ENCODE peak calls at places on chromosomes 13 and 19, in four cellular contexts. D is HCT116, B is K562, W is HepG2. Q is an unnamed sample.

GRCh38 chr19:2327773-2328400 is 499 bp downstream of the LSM7 start:
- DNase-seq in B (no peak), W (peak), D (peak), Q (peak)

GRCh38 chr19:6788896-6789295 is 16.4 kb downstream of the VAV1 start:
- DNase-seq in D (no peak), W (no peak), B (no peak), Q (no peak)

GRCh38 chr13:93535256-93535655 is 308.6 kb downstream of the GPC6 start:
- DNase-seq in W (peak), D (no peak), B (no peak), Q (no peak)

GRCh38 chr13:59424661-59425060 is 739.1 kb downstream of the DIAPH3 start:
- DNase-seq in D (no peak), W (no peak), B (no peak), Q (no peak)

GRCh38 chr19:46848389-46848788 is 2.3 kb downstream of the AP2S1 start:
- DNase-seq in W (no peak), D (no peak), B (no peak), Q (no peak)

GRCh38 chr13:111219306-111219705 is 101.1 kb upstream of the TEX29 start:
- DNase-seq in B (no peak), D (no peak), W (no peak), Q (no peak)

GRCh38 chr19:44846455-44847143 is 502 bp downstream of the NECTIN2 start:
- DNase-seq in B (no peak), D (no peak), W (no peak), Q (peak)

GRCh38 chr13:113526466-113527220 is 36.1 kb upstream of the DCUN1D2 start:
- DNase-seq in D (no peak), B (no peak), W (no peak), Q (no peak)

GRCh38 chr19:3699071-3699740 is 1.1 kb downstream of the PIP5K1C start:
- DNase-seq in D (no peak), W (no peak), B (peak), Q (peak)

GRCh38 chr13:63409791-63410351 is 1994.2 kb upstream of the PCDH20 start:
- DNase-seq in B (no peak), D (no peak), W (no peak), Q (no peak)

GRCh38 chr19:33291623-33292534 is 10.5 kb downstream of the CEBPA start:
- DNase-seq in B (no peak), D (no peak), W (no peak), Q (no peak)

GRCh38 chr13:31835932-31836331 is 96.6 kb downstream of the RXFP2 start:
- DNase-seq in B (no peak), D (no peak), W (peak), Q (no peak)

DNA sequence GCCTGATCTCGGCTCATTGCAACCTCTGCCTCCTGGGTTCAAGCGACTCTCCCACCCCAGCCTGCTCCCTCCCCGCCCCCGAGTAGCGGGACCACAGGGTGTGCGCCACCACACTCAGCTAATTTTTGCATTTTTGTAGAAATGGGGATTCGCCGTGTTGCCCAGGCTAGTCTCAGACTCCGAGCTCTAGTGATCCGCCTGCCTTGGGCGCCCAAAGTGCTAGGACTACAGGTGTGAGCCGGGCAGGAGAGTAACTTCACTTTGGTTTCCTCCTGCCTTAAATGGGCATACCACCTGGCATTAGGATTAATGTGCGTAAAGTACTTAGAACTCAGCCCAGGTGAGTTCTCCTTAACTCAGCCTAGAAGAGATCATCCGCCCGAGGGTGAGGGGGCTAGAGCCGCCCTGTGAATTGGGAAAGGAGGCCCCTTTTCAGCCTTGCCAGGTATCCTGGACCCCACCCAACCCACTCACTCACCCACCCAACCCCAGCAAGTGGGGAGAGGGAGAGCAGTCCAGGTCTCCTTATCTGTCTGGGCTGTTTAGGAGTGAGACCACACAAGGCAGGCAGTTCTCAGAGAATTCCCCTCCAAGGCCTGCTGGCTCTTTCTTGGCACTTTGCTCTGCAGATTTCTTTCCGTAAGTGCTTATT is 1.3 kb upstream of the ZFP36 start:
- DNase-seq in D (no peak), B (no peak), W (no peak), Q (no peak)
- TF ChIP-seq CTCF in D (no peak), B (no peak), W (no peak), Q (no peak)

DNA sequence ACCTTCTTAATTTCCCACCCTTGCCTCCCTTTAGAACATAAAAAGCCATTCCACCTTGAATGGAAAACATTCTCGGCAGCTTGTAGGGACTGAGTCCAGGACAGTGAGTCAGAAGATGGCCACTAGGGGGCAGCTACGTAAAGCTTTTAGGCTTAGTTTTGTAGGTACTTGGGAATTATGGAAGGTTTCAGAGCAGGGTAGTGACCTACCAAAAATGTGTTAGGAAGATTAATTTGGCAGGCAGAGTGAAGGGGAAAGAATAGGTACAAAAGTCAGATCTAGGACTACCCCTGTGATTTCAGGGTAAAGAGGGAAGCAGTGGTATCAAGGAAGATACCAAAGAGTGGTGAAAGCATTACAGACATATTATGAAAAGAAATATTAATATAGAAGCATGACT is 198.4 kb downstream of the NDFIP2 start:
- DNase-seq in W (peak), D (peak), B (peak), Q (peak)
- TF ChIP-seq ELF1 in W (no peak), D (no peak), B (no peak), Q (no peak)

DNA sequence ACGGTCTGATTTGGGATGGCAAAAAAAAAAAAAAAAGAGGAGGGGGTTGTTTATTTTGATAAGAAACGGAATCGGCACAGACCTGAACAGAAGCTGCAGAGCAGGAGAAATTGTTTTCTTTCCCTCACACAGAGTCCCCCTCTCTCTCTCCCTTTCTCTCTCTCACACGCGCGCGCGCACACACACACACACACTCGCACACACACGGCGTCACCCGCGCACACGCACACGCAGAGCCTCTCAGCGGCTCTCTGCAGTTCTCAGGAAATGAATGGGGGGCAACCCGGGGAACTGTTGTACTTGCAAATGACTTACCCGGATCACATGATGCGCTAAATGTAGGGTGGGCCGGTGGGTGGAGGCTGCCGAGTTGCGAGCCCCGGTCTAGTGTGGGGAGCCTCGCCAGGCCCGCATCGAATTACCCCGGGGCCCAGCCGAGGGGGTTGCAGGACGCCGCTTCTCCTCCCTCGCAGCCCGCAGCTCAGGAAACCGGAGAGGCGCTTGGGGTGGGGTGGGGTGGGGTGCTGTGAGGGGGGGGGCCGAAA is 475 bp downstream of the KLF12 start:
- DNase-seq in W (peak), D (peak), B (peak), Q (peak)
- TF ChIP-seq CTCF in W (no peak), D (no peak), B (no peak), Q (no peak)

GRCh38 chr19:17441241-17442135 is 7.0 kb downstream of the TMEM221 start:
- DNase-seq in B (peak), W (peak), D (no peak), Q (peak)
- TF ChIP-seq ELF1 in B (no peak), W (no peak), D (no peak), Q (no peak)

DNA sequence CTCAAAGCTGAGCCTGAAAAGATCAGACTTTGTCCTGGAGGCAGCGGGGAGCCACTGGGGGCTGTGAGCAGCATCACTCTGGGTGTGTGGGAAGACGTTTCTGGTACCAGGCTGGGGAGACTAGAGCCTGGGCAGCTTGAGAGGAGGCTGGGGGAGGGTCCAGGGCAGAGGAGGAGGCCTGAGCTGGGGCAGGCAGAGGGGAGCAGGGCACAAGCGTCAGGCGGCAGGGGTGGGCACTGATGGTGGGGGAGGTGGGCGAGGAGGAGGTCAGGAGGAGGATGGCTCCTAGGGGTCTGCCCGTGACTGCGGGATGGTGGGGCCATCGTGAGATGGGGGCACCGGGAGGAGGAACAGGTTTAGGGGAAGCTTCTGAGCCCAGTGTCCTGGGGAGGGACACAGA is 3.6 kb downstream of the IL4I1 start:
- DNase-seq in D (no peak), W (no peak), B (no peak), Q (no peak)
- TF ChIP-seq CTCF in D (no peak), W (no peak), B (no peak), Q (no peak)

Q was measured in SK-N-SH.